ENCODE peak calls at places on chromosomes 4 and X, in four cellular contexts. One of them, this sample, is unnamed.
A peak's percentile ranks its signal among the peaks of the same experiment; 100 is the strongest.

GRCh38 chr4:183493246-183493645 is 11.6 kb upstream of the ING2 start:
- DNase-seq in mammary epithelial cell: no peak
- DNase-seq in neural progenitor cell: no peak
- DNase-seq in pancreas: no peak
- DNase-seq in this sample: no peak

GRCh38 chr4:118736867-118737266 is 51.7 kb downstream of the METTL14 start:
- DNase-seq in pancreas: no peak
- DNase-seq in neural progenitor cell: no peak
- DNase-seq in mammary epithelial cell: no peak
- DNase-seq in this sample: no peak

GRCh38 chr4:93394488-93395185 is 433.9 kb upstream of the ATOH1 start:
- DNase-seq in pancreas: no peak
- DNase-seq in neural progenitor cell: no peak
- DNase-seq in mammary epithelial cell: no peak
- DNase-seq in this sample: peak; percentile 2

GRCh38 chr4:19675172-19675811 is 576.4 kb upstream of the SLIT2 start:
- DNase-seq in mammary epithelial cell: no peak
- DNase-seq in pancreas: no peak
- DNase-seq in neural progenitor cell: no peak
- DNase-seq in this sample: peak; percentile 49

GRCh38 chr4:145179201-145179860 is 1.1 kb downstream of the OTUD4 start:
- DNase-seq in mammary epithelial cell: peak; percentile 71
- DNase-seq in neural progenitor cell: peak; percentile 66
- DNase-seq in pancreas: peak; percentile 84
- DNase-seq in this sample: peak; percentile 41

GRCh38 chr4:123659759-123660158 is 263.2 kb downstream of the SPRY1 start:
- DNase-seq in neural progenitor cell: no peak
- DNase-seq in mammary epithelial cell: peak; percentile 31
- DNase-seq in pancreas: no peak
- DNase-seq in this sample: no peak

GRCh38 chr4:2354760-2355159 is 63.7 kb downstream of the ZFYVE28 start:
- DNase-seq in pancreas: no peak
- DNase-seq in neural progenitor cell: no peak
- DNase-seq in mammary epithelial cell: no peak
- DNase-seq in this sample: no peak

GRCh38 chrX:150880808-150881165 is 17.7 kb downstream of the CD99L2 start:
- DNase-seq in pancreas: no peak
- DNase-seq in mammary epithelial cell: no peak
- DNase-seq in neural progenitor cell: no peak
- DNase-seq in this sample: no peak

GRCh38 chr4:56681158-56681848 is at the start of gene HOPX:
- DNase-seq in mammary epithelial cell: peak; percentile 72
- DNase-seq in neural progenitor cell: no peak
- DNase-seq in pancreas: no peak
- DNase-seq in this sample: no peak

GRCh38 chrX:153592966-153593688 is 5.8 kb downstream of the CCNQ start:
- DNase-seq in neural progenitor cell: no peak
- DNase-seq in pancreas: peak; percentile 75
- DNase-seq in mammary epithelial cell: no peak
- DNase-seq in this sample: no peak

GRCh38 chrX:150781711-150782110 is 88.5 kb downstream of the MTMR1 start:
- DNase-seq in pancreas: no peak
- DNase-seq in neural progenitor cell: no peak
- DNase-seq in mammary epithelial cell: no peak
- DNase-seq in this sample: no peak

GRCh38 chr4:147994076-147994475 is 262.2 kb downstream of the ARHGAP10 start:
- DNase-seq in mammary epithelial cell: no peak
- DNase-seq in pancreas: no peak
- DNase-seq in neural progenitor cell: no peak
- DNase-seq in this sample: no peak

GRCh38 chrX:101729986-101730385 is 70.3 kb upstream of the ARMCX2 start:
- DNase-seq in pancreas: no peak
- DNase-seq in neural progenitor cell: no peak
- DNase-seq in mammary epithelial cell: no peak
- DNase-seq in this sample: no peak

GRCh38 chr4:2583517-2583916 is 47.1 kb downstream of the FAM193A start:
- DNase-seq in pancreas: no peak
- DNase-seq in mammary epithelial cell: peak; percentile 89
- DNase-seq in neural progenitor cell: no peak
- DNase-seq in this sample: no peak

GRCh38 chrX:30615229-30615628 is 37.7 kb upstream of the TASL start:
- DNase-seq in pancreas: no peak
- DNase-seq in neural progenitor cell: no peak
- DNase-seq in mammary epithelial cell: peak; percentile 43
- DNase-seq in this sample: peak; percentile 33

GRCh38 chrX:26597981-26598380 is 382.0 kb downstream of the MAGEB5 start:
- DNase-seq in neural progenitor cell: no peak
- DNase-seq in pancreas: no peak
- DNase-seq in mammary epithelial cell: peak; percentile 2
- DNase-seq in this sample: no peak

GRCh38 chr4:187424636-187425035 is 570.9 kb upstream of the ZFP42 start:
- DNase-seq in mammary epithelial cell: no peak
- DNase-seq in pancreas: no peak
- DNase-seq in neural progenitor cell: no peak
- DNase-seq in this sample: no peak

GRCh38 chrX:108000751-108001150 is 18.6 kb upstream of the TEX13B start:
- DNase-seq in mammary epithelial cell: peak; percentile 65
- DNase-seq in pancreas: no peak
- DNase-seq in neural progenitor cell: no peak
- DNase-seq in this sample: no peak

GRCh38 chr4:610411-611261 is 14.7 kb upstream of the PDE6B start:
- DNase-seq in pancreas: no peak
- DNase-seq in mammary epithelial cell: peak; percentile 87
- DNase-seq in neural progenitor cell: no peak
- DNase-seq in this sample: peak; percentile 34

GRCh38 chr4:7166286-7166685 is 26.1 kb upstream of the SORCS2 start:
- DNase-seq in neural progenitor cell: no peak
- DNase-seq in mammary epithelial cell: no peak
- DNase-seq in pancreas: peak; percentile 25
- DNase-seq in this sample: no peak

GRCh38 chr4:142530724-142531123 is 315.4 kb downstream of the INPP4B start:
- DNase-seq in mammary epithelial cell: no peak
- DNase-seq in neural progenitor cell: no peak
- DNase-seq in pancreas: no peak
- DNase-seq in this sample: no peak

GRCh38 chr4:169010125-169011023 is at the start of gene CBR4:
- DNase-seq in neural progenitor cell: peak; percentile 99
- DNase-seq in pancreas: peak; percentile 98
- DNase-seq in mammary epithelial cell: peak; percentile 98
- DNase-seq in this sample: peak; percentile 99
- TF ChIP-seq CTCF in neural progenitor cell: peak; percentile 18
- TF ChIP-seq CTCF in pancreas: no peak
- TF ChIP-seq CTCF in mammary epithelial cell: peak; percentile 43
- TF ChIP-seq CTCF in this sample: peak; percentile 52

GRCh38 chr4:87044511-87045369 is 109.9 kb downstream of the AFF1 start:
- DNase-seq in mammary epithelial cell: no peak
- DNase-seq in neural progenitor cell: peak; percentile 39
- DNase-seq in pancreas: no peak
- DNase-seq in this sample: no peak
- H3K4me3 ChIP-seq in mammary epithelial cell: no peak overlapping the region
- H3K4me3 ChIP-seq in neural progenitor cell: peak overlapping the region; percentile 26
- H3K4me3 ChIP-seq in pancreas: no peak overlapping the region
- H3K4me3 ChIP-seq in this sample: no peak overlapping the region

GRCh38 chr4:71941001-71941400 is 90.8 kb upstream of the NPFFR2 start:
- DNase-seq in mammary epithelial cell: peak; percentile 8
- DNase-seq in pancreas: no peak
- DNase-seq in neural progenitor cell: peak; percentile 69
- DNase-seq in this sample: peak; percentile 7
- H3K27ac ChIP-seq in mammary epithelial cell: no peak overlapping the region
- H3K27ac ChIP-seq in pancreas: no peak overlapping the region
- H3K27ac ChIP-seq in neural progenitor cell: no peak overlapping the region
- H3K27ac ChIP-seq in this sample: no peak overlapping the region

GRCh38 chrX:72294497-72294896 is 11.2 kb downstream of the CITED1 start:
- DNase-seq in neural progenitor cell: no peak
- DNase-seq in pancreas: no peak
- DNase-seq in mammary epithelial cell: no peak
- DNase-seq in this sample: no peak
- TF ChIP-seq CTCF in neural progenitor cell: no peak
- TF ChIP-seq CTCF in pancreas: no peak
- TF ChIP-seq CTCF in mammary epithelial cell: no peak
- TF ChIP-seq CTCF in this sample: no peak

GRCh38 chrX:119852410-119853353 is at the start of gene UPF3B:
- DNase-seq in neural progenitor cell: peak; percentile 98
- DNase-seq in pancreas: peak; percentile 97
- DNase-seq in mammary epithelial cell: peak; percentile 96
- DNase-seq in this sample: peak; percentile 96

DNA sequence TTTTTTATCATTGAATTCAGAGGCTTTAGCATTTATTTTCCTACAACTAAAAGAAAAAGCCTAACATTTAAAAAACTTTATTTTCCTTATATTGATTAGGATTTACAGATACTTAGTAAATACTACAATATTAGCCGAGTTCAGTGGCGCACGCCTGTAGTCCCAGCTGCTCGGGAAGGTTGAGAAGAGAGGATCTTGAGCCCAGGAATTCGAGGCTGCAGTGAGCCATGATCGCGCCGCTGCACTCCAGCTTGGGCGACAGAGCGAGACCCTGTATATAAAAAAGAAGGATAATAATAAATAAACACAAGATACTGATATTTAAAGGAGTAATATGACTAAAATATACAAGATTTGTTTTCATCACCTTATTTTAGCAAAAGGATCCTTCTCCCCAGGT is 686 bp upstream of the UPF3B start:
- DNase-seq in pancreas: no peak
- DNase-seq in mammary epithelial cell: no peak
- DNase-seq in neural progenitor cell: peak; percentile 5
- DNase-seq in this sample: no peak
- H3K4me3 ChIP-seq in pancreas: peak overlapping the region; percentile 36
- H3K4me3 ChIP-seq in mammary epithelial cell: peak overlapping the region; percentile 59
- H3K4me3 ChIP-seq in neural progenitor cell: peak overlapping the region; percentile 85
- H3K4me3 ChIP-seq in this sample: peak overlapping the region; percentile 40

GRCh38 chrX:16687514-16687913 is 25.0 kb downstream of the CTPS2 start:
- DNase-seq in neural progenitor cell: no peak
- DNase-seq in mammary epithelial cell: no peak
- DNase-seq in pancreas: no peak
- DNase-seq in this sample: no peak

GRCh38 chrX:16678689-16679088 is 28.7 kb downstream of the S100G start:
- DNase-seq in neural progenitor cell: no peak
- DNase-seq in pancreas: no peak
- DNase-seq in mammary epithelial cell: no peak
- DNase-seq in this sample: no peak

DNA sequence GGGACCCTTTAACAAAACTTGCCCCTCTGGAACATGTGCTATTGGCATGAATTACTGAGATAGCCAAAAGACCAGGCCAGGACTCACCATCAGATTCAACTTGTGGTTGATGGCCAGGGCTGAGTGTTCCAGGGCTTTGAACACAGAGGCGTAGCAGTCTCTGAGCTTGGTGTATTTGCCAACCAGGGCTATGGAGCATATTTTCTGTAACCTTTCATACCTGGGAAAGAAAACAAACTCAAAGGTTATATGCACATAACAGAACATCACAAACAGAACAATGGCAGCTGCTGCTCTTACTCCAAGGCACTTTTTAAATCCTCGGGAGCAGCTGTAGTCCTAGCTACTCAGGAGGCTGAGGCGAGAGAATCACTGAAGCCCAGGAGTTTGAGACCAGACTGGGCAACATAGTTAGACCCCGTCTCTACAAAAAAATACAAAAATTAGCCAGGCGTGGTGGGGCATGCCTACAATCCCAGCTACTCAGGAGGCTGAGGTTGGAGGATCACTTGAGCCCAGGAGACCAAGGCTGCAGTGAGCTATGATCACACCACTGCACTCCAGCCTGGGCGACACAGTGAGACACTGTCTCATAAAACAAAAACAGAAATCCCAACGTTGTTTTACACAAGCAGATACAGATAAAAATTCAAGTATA is 29.3 kb downstream of the CTPS2 start:
- DNase-seq in mammary epithelial cell: no peak
- DNase-seq in neural progenitor cell: no peak
- DNase-seq in pancreas: no peak
- DNase-seq in this sample: no peak
- H3K27ac ChIP-seq in mammary epithelial cell: no peak overlapping the region
- H3K27ac ChIP-seq in neural progenitor cell: no peak overlapping the region
- H3K27ac ChIP-seq in pancreas: no peak overlapping the region
- H3K27ac ChIP-seq in this sample: no peak overlapping the region

DNA sequence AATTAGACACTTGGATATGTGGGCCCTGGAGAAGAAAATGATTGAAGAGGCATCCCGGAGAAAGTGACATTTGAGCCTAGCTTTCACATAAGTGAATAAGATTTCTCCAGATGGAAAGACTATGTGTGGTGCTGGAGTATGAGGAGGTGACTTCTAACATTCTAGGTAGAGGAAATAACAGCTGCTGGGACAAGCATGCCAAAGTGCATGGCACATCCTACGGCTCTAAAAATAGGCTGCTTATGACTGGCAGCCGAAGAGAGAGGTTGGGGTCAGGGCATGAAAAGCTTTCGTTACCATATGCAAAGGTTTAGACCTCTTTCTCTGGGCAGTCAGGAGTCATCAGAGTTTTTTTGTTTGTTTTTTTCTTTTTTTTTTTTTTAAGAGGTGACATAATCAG is 142.0 kb downstream of the SOX3 start:
- DNase-seq in pancreas: no peak
- DNase-seq in mammary epithelial cell: no peak
- DNase-seq in neural progenitor cell: no peak
- DNase-seq in this sample: no peak
- TF ChIP-seq CTCF in pancreas: no peak
- TF ChIP-seq CTCF in mammary epithelial cell: no peak
- TF ChIP-seq CTCF in neural progenitor cell: no peak
- TF ChIP-seq CTCF in this sample: no peak

This sample was measured in brain microvascular endothelial cell.